ENCODE peak calls at places on chromosomes 3 and 15, in eight cellular contexts. E is T-helper 2 cell, H is fibroblast of villous mesenchyme, B is fibroblast of pulmonary artery, W is T1000, Q is HS-27A, V is HTR-8/SVneo, L is heart left ventricle. I is an unnamed sample.

GRCh38 chr3:16264174-16264707 is 502 bp downstream of the DPH3 start:
- DNase-seq in L (no peak), Q (no peak), H (no peak), V (no peak), E (no peak), B (no peak), W (no peak), I (no peak)

GRCh38 chr3:117243657-117244056 is 534.1 kb downstream of the TUSC7 start:
- DNase-seq in Q (no peak), B (no peak), V (no peak), E (no peak), H (no peak), L (no peak), W (no peak), I (no peak)

GRCh38 chr15:31004220-31004733 is 12.8 kb upstream of the MTMR10 start:
- DNase-seq in W (no peak), B (no peak), V (no peak), H (no peak), E (peak; percentile 21), L (peak; percentile 65), Q (no peak), I (no peak)

GRCh38 chr15:75002398-75002797 is 7.0 kb downstream of the SCAMP5 start:
- DNase-seq in H (no peak), B (no peak), L (no peak), W (no peak), E (no peak), V (no peak), Q (no peak), I (no peak)

GRCh38 chr3:52350981-52351761 is 35.1 kb downstream of the DNAH1 start:
- DNase-seq in H (no peak), V (no peak), W (no peak), Q (no peak), B (no peak), L (peak; percentile 18), E (no peak), I (no peak)

GRCh38 chr3:21573291-21573690 is 177.7 kb downstream of the ZNF385D start:
- DNase-seq in W (no peak), H (no peak), B (peak; percentile 52), L (no peak), Q (no peak), E (no peak), V (no peak), I (no peak)

GRCh38 chr3:46561951-46562350 is 4.2 kb downstream of the LRRC2 start:
- DNase-seq in H (no peak), B (no peak), W (no peak), V (no peak), L (no peak), E (peak; percentile 43), Q (no peak), I (no peak)

GRCh38 chr15:81400640-81401236 is 26.7 kb upstream of the TMC3 start:
- DNase-seq in W (no peak), L (no peak), E (peak; percentile 45), B (peak; percentile 81), V (peak; percentile 17), H (peak; percentile 73), Q (peak; percentile 39), I (peak; percentile 18)

GRCh38 chr3:40580494-40581091 is 55.8 kb downstream of the ZNF621 start:
- DNase-seq in V (peak; percentile 67), L (peak; percentile 66), E (peak; percentile 58), H (peak; percentile 67), B (peak; percentile 79), W (peak; percentile 44), Q (peak; percentile 34), I (peak; percentile 64)

GRCh38 chr3:126499401-126499800 is 18.2 kb downstream of the UROC1 start:
- DNase-seq in H (no peak), E (no peak), W (no peak), L (no peak), V (no peak), Q (no peak), B (no peak), I (no peak)

GRCh38 chr15:97598353-97598798 is 362.1 kb upstream of the ARRDC4 start:
- DNase-seq in Q (no peak), B (no peak), H (no peak), L (no peak), V (no peak), E (no peak), W (no peak), I (no peak)

GRCh38 chr15:41115088-41115651 is 910 bp downstream of the INO80 start:
- DNase-seq in E (no peak), W (no peak), H (peak; percentile 43), B (peak; percentile 34), L (no peak), V (peak; percentile 52), Q (peak; percentile 8), I (no peak)

GRCh38 chr3:133097214-133097613 is 59.0 kb downstream of the TMEM108 start:
- DNase-seq in W (no peak), Q (no peak), B (peak; percentile 39), V (no peak), H (no peak), E (no peak), L (no peak), I (no peak)

GRCh38 chr15:73560501-73561117 is 72.6 kb downstream of the NPTN start:
- DNase-seq in Q (peak; percentile 34), E (peak; percentile 66), H (peak; percentile 85), L (no peak), V (peak; percentile 15), B (peak; percentile 89), W (no peak), I (peak; percentile 50)

GRCh38 chr3:65080432-65080831 is 392.6 kb upstream of the ADAMTS9 start:
- DNase-seq in H (no peak), V (no peak), B (no peak), E (no peak), W (no peak), Q (no peak), L (no peak), I (no peak)

GRCh38 chr3:71863563-71864190 is 78.7 kb upstream of the PROK2 start:
- DNase-seq in Q (no peak), V (no peak), H (no peak), W (no peak), L (no peak), E (no peak), B (no peak), I (no peak)

GRCh38 chr15:92989469-92989868 is 89.3 kb downstream of the CHD2 start:
- DNase-seq in V (no peak), Q (no peak), L (no peak), H (no peak), B (no peak), E (no peak), W (no peak), I (no peak)

GRCh38 chr3:54870423-54870822 is 57.4 kb downstream of the LRTM1 start:
- DNase-seq in V (peak; percentile 85), E (no peak), L (no peak), Q (peak; percentile 86), B (peak; percentile 94), H (peak; percentile 90), W (peak; percentile 68), I (peak; percentile 61)

GRCh38 chr3:131277836-131278497 is 103.6 kb upstream of the NUDT16 start:
- DNase-seq in Q (peak; percentile 12), V (no peak), L (no peak), W (no peak), B (peak; percentile 50), E (no peak), H (no peak), I (peak; percentile 24)

GRCh38 chr15:52780172-52780980 is 9.8 kb downstream of the ONECUT1 start:
- DNase-seq in E (peak; percentile 68), B (peak; percentile 66), L (no peak), H (peak; percentile 52), V (peak; percentile 33), Q (peak; percentile 36), W (peak; percentile 45), I (peak; percentile 28)

GRCh38 chr3:139771331-139771730 is 93.6 kb upstream of the NMNAT3 start:
- DNase-seq in Q (no peak), L (no peak), H (no peak), B (no peak), E (no peak), V (no peak), W (no peak), I (no peak)

GRCh38 chr3:150078983-150079739 is 108.5 kb upstream of the PFN2 start:
- DNase-seq in H (peak; percentile 85), V (peak; percentile 57), Q (peak; percentile 75), W (peak; percentile 68), L (no peak), E (no peak), B (peak; percentile 88), I (peak; percentile 63)

GRCh38 chr3:126338796-126339241 is 18.4 kb downstream of the KLF15 start:
- DNase-seq in W (no peak), V (no peak), Q (no peak), L (no peak), B (no peak), H (no peak), E (no peak), I (no peak)

GRCh38 chr3:30453364-30454039 is 152.9 kb upstream of the TGFBR2 start:
- DNase-seq in H (no peak), W (no peak), Q (no peak), E (no peak), V (no peak), L (peak; percentile 56), B (peak; percentile 48), I (no peak)

GRCh38 chr15:39313467-39313866 is 267.4 kb upstream of the THBS1 start:
- DNase-seq in B (no peak), L (no peak), H (no peak), W (no peak), V (no peak), Q (no peak), E (no peak), I (no peak)

GRCh38 chr15:38251726-38252480 is 733 bp upstream of the SPRED1 start:
- DNase-seq in V (peak; percentile 67), E (peak; percentile 80), H (peak; percentile 99), B (peak; percentile 99), L (peak; percentile 95), Q (peak; percentile 95), W (peak; percentile 84), I (peak; percentile 92)

GRCh38 chr3:140143670-140144069 is 208.7 kb downstream of the CLSTN2 start:
- DNase-seq in H (no peak), B (no peak), E (no peak), Q (no peak), V (no peak), W (no peak), L (no peak), I (no peak)

GRCh38 chr3:107361633-107362032 is 15.6 kb upstream of the CCDC54 start:
- DNase-seq in V (no peak), H (no peak), E (no peak), L (no peak), W (no peak), Q (no peak), B (no peak), I (no peak)

GRCh38 chr15:74340139-74340538 is 27.3 kb downstream of the CYP11A1 start:
- DNase-seq in W (no peak), V (no peak), H (peak; percentile 80), B (peak; percentile 29), E (no peak), L (no peak), Q (peak; percentile 36), I (no peak)

I was measured in smooth muscle cell of the brain vasculature.